ENCODE peak calls at places on chromosomes 7 and 10, in six cellular contexts. One of them, this sample, is unnamed.

GRCh38 chr7:16421333-16422099 is at the start of gene CRPPA:
- DNase-seq in ovary: peak; percentile 38
- DNase-seq in Peyer's patch: peak; percentile 70
- DNase-seq in body of pancreas: peak; percentile 45
- DNase-seq in IMR-90: peak; percentile 21
- DNase-seq in heart left ventricle: peak; percentile 44
- DNase-seq in this sample: no peak

GRCh38 chr7:33714208-33714607 is 191.1 kb upstream of the BMPER start:
- DNase-seq in ovary: no peak
- DNase-seq in Peyer's patch: no peak
- DNase-seq in body of pancreas: no peak
- DNase-seq in IMR-90: no peak
- DNase-seq in heart left ventricle: no peak
- DNase-seq in this sample: no peak

GRCh38 chr7:103240806-103241205 is 56.4 kb upstream of the PMPCB start:
- DNase-seq in ovary: no peak
- DNase-seq in Peyer's patch: no peak
- DNase-seq in body of pancreas: peak; percentile 62
- DNase-seq in IMR-90: no peak
- DNase-seq in heart left ventricle: no peak
- DNase-seq in this sample: no peak

GRCh38 chr10:73857446-73857845 is 16.9 kb downstream of the CAMK2G start:
- DNase-seq in ovary: no peak
- DNase-seq in Peyer's patch: no peak
- DNase-seq in body of pancreas: no peak
- DNase-seq in IMR-90: no peak
- DNase-seq in heart left ventricle: no peak
- DNase-seq in this sample: no peak

GRCh38 chr10:60426425-60426824 is 36.8 kb upstream of the ANK3 start:
- DNase-seq in ovary: no peak
- DNase-seq in Peyer's patch: no peak
- DNase-seq in body of pancreas: no peak
- DNase-seq in IMR-90: peak; percentile 94
- DNase-seq in heart left ventricle: no peak
- DNase-seq in this sample: no peak

GRCh38 chr10:586151-586550 is 103.3 kb downstream of the DIP2C start:
- DNase-seq in ovary: no peak
- DNase-seq in Peyer's patch: no peak
- DNase-seq in body of pancreas: no peak
- DNase-seq in IMR-90: no peak
- DNase-seq in heart left ventricle: no peak
- DNase-seq in this sample: no peak

GRCh38 chr10:44383749-44384600 is 922 bp downstream of the CXCL12 start:
- DNase-seq in ovary: no peak
- DNase-seq in Peyer's patch: no peak
- DNase-seq in body of pancreas: peak; percentile 56
- DNase-seq in IMR-90: peak; percentile 54
- DNase-seq in heart left ventricle: peak; percentile 43
- DNase-seq in this sample: peak; percentile 78

GRCh38 chr7:149559711-149560110 is 62.1 kb upstream of the ZNF746 start:
- DNase-seq in ovary: no peak
- DNase-seq in Peyer's patch: no peak
- DNase-seq in body of pancreas: no peak
- DNase-seq in IMR-90: peak; percentile 51
- DNase-seq in heart left ventricle: no peak
- DNase-seq in this sample: no peak

GRCh38 chr7:151666886-151667285 is 147.2 kb upstream of the RHEB start:
- DNase-seq in ovary: no peak
- DNase-seq in Peyer's patch: no peak
- DNase-seq in body of pancreas: no peak
- DNase-seq in IMR-90: no peak
- DNase-seq in heart left ventricle: no peak
- DNase-seq in this sample: peak; percentile 31

GRCh38 chr10:103062854-103063642 is 130.0 kb downstream of the NT5C2 start:
- DNase-seq in ovary: no peak
- DNase-seq in Peyer's patch: no peak
- DNase-seq in body of pancreas: no peak
- DNase-seq in IMR-90: no peak
- DNase-seq in heart left ventricle: no peak
- DNase-seq in this sample: no peak

GRCh38 chr7:142338633-142339501 is 81.0 kb upstream of the PRSS58 start:
- DNase-seq in ovary: no peak
- DNase-seq in Peyer's patch: no peak
- DNase-seq in body of pancreas: no peak
- DNase-seq in IMR-90: peak; percentile 14
- DNase-seq in heart left ventricle: no peak
- DNase-seq in this sample: no peak

GRCh38 chr7:133871757-133872156 is 255.4 kb upstream of the LRGUK start:
- DNase-seq in ovary: no peak
- DNase-seq in Peyer's patch: no peak
- DNase-seq in body of pancreas: no peak
- DNase-seq in IMR-90: no peak
- DNase-seq in heart left ventricle: no peak
- DNase-seq in this sample: no peak

GRCh38 chr7:44985033-44985695 is 6.3 kb upstream of the MYO1G start:
- DNase-seq in ovary: no peak
- DNase-seq in Peyer's patch: no peak
- DNase-seq in body of pancreas: no peak
- DNase-seq in IMR-90: no peak
- DNase-seq in heart left ventricle: no peak
- DNase-seq in this sample: no peak

GRCh38 chr10:77264527-77264926 is 373.1 kb downstream of the KCNMA1 start:
- DNase-seq in ovary: no peak
- DNase-seq in Peyer's patch: no peak
- DNase-seq in body of pancreas: no peak
- DNase-seq in IMR-90: no peak
- DNase-seq in heart left ventricle: no peak
- DNase-seq in this sample: no peak

GRCh38 chr10:20059084-20059835 is 243.0 kb downstream of the PLXDC2 start:
- DNase-seq in ovary: no peak
- DNase-seq in Peyer's patch: no peak
- DNase-seq in body of pancreas: no peak
- DNase-seq in IMR-90: peak; percentile 20
- DNase-seq in heart left ventricle: no peak
- DNase-seq in this sample: no peak

GRCh38 chr7:151684408-151685175 is 164.9 kb upstream of the RHEB start:
- DNase-seq in ovary: no peak
- DNase-seq in Peyer's patch: no peak
- DNase-seq in body of pancreas: no peak
- DNase-seq in IMR-90: peak; percentile 60
- DNase-seq in heart left ventricle: no peak
- DNase-seq in this sample: no peak

GRCh38 chr7:99254390-99254789 is 18.2 kb upstream of the MYH16 start:
- DNase-seq in ovary: no peak
- DNase-seq in Peyer's patch: no peak
- DNase-seq in body of pancreas: no peak
- DNase-seq in IMR-90: no peak
- DNase-seq in heart left ventricle: no peak
- DNase-seq in this sample: no peak

GRCh38 chr7:27677912-27678612 is 15.4 kb upstream of the HIBADH start:
- DNase-seq in ovary: no peak
- DNase-seq in Peyer's patch: no peak
- DNase-seq in body of pancreas: peak; percentile 22
- DNase-seq in IMR-90: peak; percentile 96
- DNase-seq in heart left ventricle: no peak
- DNase-seq in this sample: no peak

GRCh38 chr10:129393812-129394211 is 73.2 kb upstream of the MGMT start:
- DNase-seq in ovary: no peak
- DNase-seq in Peyer's patch: no peak
- DNase-seq in body of pancreas: no peak
- DNase-seq in IMR-90: no peak
- DNase-seq in heart left ventricle: no peak
- DNase-seq in this sample: no peak

GRCh38 chr10:24811906-24812305 is 88.2 kb upstream of the ARHGAP21 start:
- DNase-seq in ovary: no peak
- DNase-seq in Peyer's patch: no peak
- DNase-seq in body of pancreas: no peak
- DNase-seq in IMR-90: no peak
- DNase-seq in heart left ventricle: no peak
- DNase-seq in this sample: no peak

GRCh38 chr7:65938336-65938895 is 43.6 kb downstream of the GUSB start:
- DNase-seq in ovary: no peak
- DNase-seq in Peyer's patch: no peak
- DNase-seq in body of pancreas: no peak
- DNase-seq in IMR-90: peak; percentile 50
- DNase-seq in heart left ventricle: no peak
- DNase-seq in this sample: no peak

GRCh38 chr10:86971146-86971991 is 3.1 kb downstream of the ADIRF start:
- DNase-seq in ovary: peak; percentile 98
- DNase-seq in Peyer's patch: peak; percentile 94
- DNase-seq in body of pancreas: peak; percentile 92
- DNase-seq in IMR-90: peak; percentile 85
- DNase-seq in heart left ventricle: peak; percentile 92
- DNase-seq in this sample: peak; percentile 97

GRCh38 chr7:73521636-73522080 is 435 bp downstream of the BAZ1B start:
- DNase-seq in ovary: no peak
- DNase-seq in Peyer's patch: no peak
- DNase-seq in body of pancreas: peak; percentile 49
- DNase-seq in IMR-90: peak; percentile 20
- DNase-seq in heart left ventricle: peak; percentile 81
- DNase-seq in this sample: no peak

GRCh38 chr7:80678703-80679102 is 40.3 kb downstream of the CD36 start:
- DNase-seq in ovary: no peak
- DNase-seq in Peyer's patch: no peak
- DNase-seq in body of pancreas: no peak
- DNase-seq in IMR-90: no peak
- DNase-seq in heart left ventricle: no peak
- DNase-seq in this sample: no peak

GRCh38 chr7:75642810-75643486 is 95.8 kb downstream of the HIP1 start:
- DNase-seq in ovary: no peak
- DNase-seq in Peyer's patch: no peak
- DNase-seq in body of pancreas: peak; percentile 32
- DNase-seq in IMR-90: peak; percentile 66
- DNase-seq in heart left ventricle: peak; percentile 36
- DNase-seq in this sample: no peak

GRCh38 chr7:130152270-130153141 is 52.7 kb downstream of the TMEM209 start:
- DNase-seq in ovary: no peak
- DNase-seq in Peyer's patch: no peak
- DNase-seq in body of pancreas: no peak
- DNase-seq in IMR-90: peak; percentile 17
- DNase-seq in heart left ventricle: no peak
- DNase-seq in this sample: no peak

GRCh38 chr10:110746254-110746826 is 102.2 kb downstream of the RBM20 start:
- DNase-seq in ovary: peak; percentile 48
- DNase-seq in Peyer's patch: peak; percentile 68
- DNase-seq in body of pancreas: peak; percentile 84
- DNase-seq in IMR-90: peak; percentile 71
- DNase-seq in heart left ventricle: peak; percentile 59
- DNase-seq in this sample: peak; percentile 72

GRCh38 chr7:2270495-2270894 is 28.5 kb downstream of the NUDT1 start:
- DNase-seq in ovary: no peak
- DNase-seq in Peyer's patch: no peak
- DNase-seq in body of pancreas: no peak
- DNase-seq in IMR-90: no peak
- DNase-seq in heart left ventricle: no peak
- DNase-seq in this sample: no peak

GRCh38 chr10:84188815-84189214 is 5.5 kb upstream of the CDHR1 start:
- DNase-seq in ovary: no peak
- DNase-seq in Peyer's patch: peak; percentile 67
- DNase-seq in body of pancreas: no peak
- DNase-seq in IMR-90: no peak
- DNase-seq in heart left ventricle: no peak
- DNase-seq in this sample: no peak
- TF ChIP-seq POLR2A in ovary: no peak
- TF ChIP-seq POLR2A in Peyer's patch: no peak
- TF ChIP-seq POLR2A in body of pancreas: no peak
- TF ChIP-seq POLR2A in IMR-90: no peak
- TF ChIP-seq POLR2A in heart left ventricle: no peak
- TF ChIP-seq POLR2A in this sample: no peak

DNA sequence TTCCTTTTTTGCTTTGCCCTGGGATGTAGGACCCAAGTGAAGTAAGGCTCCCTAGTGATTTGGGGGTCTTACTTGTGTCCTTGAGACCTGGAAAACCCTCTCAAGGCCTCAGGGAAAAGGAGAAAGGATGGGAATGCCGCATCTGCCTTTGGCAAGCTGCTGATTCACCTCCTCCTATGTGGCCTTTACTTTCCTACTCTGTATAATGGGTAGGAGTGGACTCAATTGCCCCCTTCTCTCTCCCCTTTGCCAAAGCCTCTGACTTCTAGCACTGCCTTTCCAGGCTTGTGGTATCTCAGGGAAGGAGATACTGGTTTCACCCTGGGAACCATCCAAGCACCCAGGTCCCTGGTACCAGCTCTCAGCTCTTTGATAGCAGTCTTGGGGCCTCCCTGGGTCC is 35.4 kb downstream of the UNC5B start:
- DNase-seq in ovary: no peak
- DNase-seq in Peyer's patch: no peak
- DNase-seq in body of pancreas: no peak
- DNase-seq in IMR-90: no peak
- DNase-seq in heart left ventricle: no peak
- DNase-seq in this sample: no peak
- H3K4me1 ChIP-seq in ovary: peaks cover 15% of the 10 kb centered on the region
- H3K4me1 ChIP-seq in Peyer's patch: peaks cover 12% of the 10 kb centered on the region
- H3K4me1 ChIP-seq in body of pancreas: peaks cover 20% of the 10 kb centered on the region
- H3K4me1 ChIP-seq in IMR-90: peaks cover 24% of the 10 kb centered on the region
- H3K4me1 ChIP-seq in heart left ventricle: peaks cover 85% of the 10 kb centered on the region
- H3K4me1 ChIP-seq in this sample: peaks cover 68% of the 10 kb centered on the region

DNA sequence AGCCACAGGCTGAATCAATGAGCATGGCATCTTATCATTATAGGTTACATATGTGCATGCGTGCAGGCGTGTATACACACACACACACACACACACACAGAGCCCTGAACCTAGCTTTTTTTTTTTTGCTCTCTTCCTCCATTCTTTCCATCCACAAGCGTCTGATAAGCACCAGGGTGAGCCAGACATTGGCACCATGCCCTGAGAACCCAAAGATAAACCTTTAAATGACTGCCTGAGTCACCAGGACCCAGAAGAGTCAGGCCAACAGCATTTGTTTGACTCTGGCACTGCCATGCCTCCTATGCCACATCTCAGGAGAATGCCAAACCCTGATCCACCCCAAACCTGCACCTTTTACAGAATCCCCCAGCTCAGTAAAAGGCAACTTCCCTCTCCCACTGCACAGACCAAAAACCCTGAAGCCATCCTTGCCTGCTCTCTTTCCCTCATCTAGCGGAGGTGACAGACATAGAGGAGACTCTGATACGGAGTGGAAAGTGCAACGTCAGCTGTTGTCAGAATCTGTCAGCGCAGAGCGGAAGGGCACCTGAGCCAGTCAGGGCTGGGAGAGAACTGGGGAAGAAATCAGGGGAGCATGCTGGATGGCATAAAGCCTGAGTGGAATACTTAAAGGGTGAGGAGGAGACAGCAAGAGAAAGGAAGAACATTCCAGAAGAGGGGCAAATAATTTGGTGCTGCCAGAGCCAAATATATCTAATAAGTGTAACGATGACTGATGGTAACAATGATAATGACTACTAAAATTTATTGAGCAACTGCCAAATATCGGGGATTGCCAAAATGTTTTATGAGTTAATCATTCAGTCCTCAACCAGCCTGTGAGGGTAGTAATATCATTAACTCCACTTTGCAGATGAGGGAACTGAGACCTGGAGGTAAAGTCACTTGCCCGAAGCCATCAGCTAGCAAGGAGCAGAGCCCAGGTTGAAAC is 3.2 kb downstream of the PARP12 start:
- DNase-seq in ovary: peak; percentile 71
- DNase-seq in Peyer's patch: peak; percentile 82
- DNase-seq in body of pancreas: peak; percentile 91
- DNase-seq in IMR-90: peak; percentile 95
- DNase-seq in heart left ventricle: peak; percentile 78
- DNase-seq in this sample: no peak
- TF ChIP-seq POLR2A in ovary: no peak
- TF ChIP-seq POLR2A in Peyer's patch: peak; percentile 24
- TF ChIP-seq POLR2A in body of pancreas: no peak
- TF ChIP-seq POLR2A in IMR-90: no peak
- TF ChIP-seq POLR2A in heart left ventricle: no peak
- TF ChIP-seq POLR2A in this sample: no peak

GRCh38 chr7:5691536-5692090 is 89.8 kb downstream of the RNF216 start:
- DNase-seq in ovary: no peak
- DNase-seq in Peyer's patch: no peak
- DNase-seq in body of pancreas: no peak
- DNase-seq in IMR-90: no peak
- DNase-seq in heart left ventricle: no peak
- DNase-seq in this sample: no peak
- H3K4me1 ChIP-seq in ovary: peaks cover 49% of the 10 kb centered on the region
- H3K4me1 ChIP-seq in Peyer's patch: peaks cover 44% of the 10 kb centered on the region
- H3K4me1 ChIP-seq in body of pancreas: peaks cover 92% of the 10 kb centered on the region
- H3K4me1 ChIP-seq in IMR-90: peaks cover 53% of the 10 kb centered on the region
- H3K4me1 ChIP-seq in heart left ventricle: peaks cover 97% of the 10 kb centered on the region
- H3K4me1 ChIP-seq in this sample: peaks cover 83% of the 10 kb centered on the region